ENCODE peak calls at places on chromosomes 1 and 21, in four cellular contexts. U is K562, T is HepG2, W is GM12878. D is an unnamed sample.
A peak's percentile ranks its signal among the peaks of the same experiment; 100 is the strongest.

GRCh38 chr1:42817440-42817767 is 207 bp upstream of the SVBP start:
- DNase-seq in U (no peak), T (peak; percentile 6), W (no peak), D (no peak)

GRCh38 chr1:29269356-29269755 is 33.0 kb downstream of the PTPRU start:
- DNase-seq in U (no peak), T (no peak), W (no peak), D (no peak)

GRCh38 chr1:61642475-61643232 is 82.3 kb downstream of the TM2D1 start:
- DNase-seq in U (no peak), T (no peak), W (no peak), D (no peak)

GRCh38 chr1:56527548-56528302 is 51.6 kb downstream of the PLPP3 start:
- DNase-seq in U (no peak), T (no peak), W (no peak), D (peak; percentile 56)

GRCh38 chr1:40825430-40825778 is 36.8 kb downstream of the CITED4 start:
- DNase-seq in U (no peak), T (no peak), W (no peak), D (no peak)

GRCh38 chr1:37673920-37674319 is 18.4 kb upstream of the CDCA8 start:
- DNase-seq in U (peak; percentile 37), T (no peak), W (no peak), D (no peak)

GRCh38 chr1:103284270-103284669 is 175.9 kb upstream of the COL11A1 start:
- DNase-seq in U (no peak), T (no peak), W (no peak), D (no peak)

GRCh38 chr1:227762231-227762911 is 27.1 kb downstream of the SNAP47 start:
- DNase-seq in U (peak; percentile 97), T (peak; percentile 55), W (no peak), D (peak; percentile 98)

DNA sequence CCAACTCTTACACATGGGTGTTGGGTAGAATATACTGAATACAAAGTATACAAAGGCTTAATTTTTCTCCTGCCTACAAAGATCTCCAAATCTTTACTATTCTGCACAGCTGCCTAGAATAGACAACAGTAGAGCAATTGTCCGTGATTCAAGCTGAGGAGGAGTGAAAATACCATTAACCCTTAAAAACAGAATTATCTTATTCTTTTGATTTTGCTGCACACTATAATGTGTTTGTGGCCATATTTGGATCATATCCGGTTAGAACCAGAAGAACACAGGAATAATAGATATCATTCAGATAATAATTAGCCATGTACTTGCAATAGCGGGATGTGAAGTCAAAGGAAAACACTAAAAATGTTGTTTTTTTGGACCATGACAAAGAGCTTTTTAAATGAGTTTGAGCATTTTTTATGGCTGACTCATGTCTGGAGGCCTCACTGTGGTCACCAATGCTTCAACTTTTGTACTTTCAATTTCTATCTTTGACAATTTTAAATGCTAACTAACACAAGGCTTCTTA is 197.6 kb upstream of the FOXD3 start:
- DNase-seq in U (no peak), T (peak; percentile 46), W (peak; percentile 34), D (no peak)
- TF ChIP-seq FOXK2 in U (no peak), T (no peak), W (no peak), D (no peak)

DNA sequence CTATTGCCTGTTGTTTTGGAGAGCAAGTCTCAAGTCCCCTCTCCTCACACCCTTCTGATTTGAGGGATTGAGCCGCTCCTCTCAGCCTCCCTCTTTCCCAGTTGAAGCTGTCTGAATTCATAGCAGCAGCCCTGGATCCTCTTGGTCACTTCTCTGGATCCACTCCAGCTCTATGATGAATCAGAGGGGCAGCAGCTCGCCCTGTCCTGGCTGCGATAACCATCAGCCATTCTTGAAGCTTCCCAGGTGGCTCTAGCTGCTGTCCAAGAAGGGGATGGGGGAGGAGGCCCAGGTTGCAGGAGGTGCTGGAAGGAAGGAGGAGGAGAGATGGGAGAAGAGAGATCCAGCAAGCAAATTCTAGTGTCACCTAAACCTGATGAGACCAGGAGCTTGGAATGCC is 31.3 kb downstream of the WNT4 start:
- DNase-seq in U (peak; percentile 24), T (no peak), W (no peak), D (no peak)
- TF ChIP-seq FOXK2 in U (no peak), T (no peak), W (no peak), D (no peak)

GRCh38 chr1:59767119-59767518 is 47.6 kb upstream of the HOOK1 start:
- DNase-seq in U (no peak), T (peak; percentile 12), W (no peak), D (no peak)
- TF ChIP-seq FOXK2 in U (no peak), T (no peak), W (no peak), D (no peak)

GRCh38 chr1:82337635-82338034 is 536.9 kb downstream of the ADGRL2 start:
- DNase-seq in U (no peak), T (no peak), W (no peak), D (no peak)

GRCh38 chr1:82348487-82348886 is 547.8 kb downstream of the ADGRL2 start:
- DNase-seq in U (no peak), T (no peak), W (no peak), D (no peak)

GRCh38 chr1:82343381-82343780 is 542.6 kb downstream of the ADGRL2 start:
- DNase-seq in U (no peak), T (no peak), W (no peak), D (no peak)
- TF ChIP-seq FOXK2 in U (no peak), T (no peak), W (no peak), D (no peak)

GRCh38 chr1:17617787-17618557 is 78.5 kb downstream of the ARHGEF10L start:
- DNase-seq in U (no peak), T (no peak), W (no peak), D (no peak)
- TF ChIP-seq FOXK2 in U (no peak), T (no peak), W (no peak), D (no peak)

GRCh38 chr1:203351037-203351625 is at the start of gene FMOD:
- DNase-seq in U (peak; percentile 50), T (no peak), W (no peak), D (peak; percentile 46)
- TF ChIP-seq FOXK2 in U (no peak), T (no peak), W (no peak), D (no peak)

GRCh38 chr21:45372732-45373355 is 32.1 kb upstream of the COL18A1 start:
- DNase-seq in U (no peak), T (no peak), W (no peak), D (no peak)
- TF ChIP-seq FOXK2 in U (no peak), T (no peak), W (no peak), D (no peak)

D was measured in HEK293T.